ENCODE peak calls at places on chromosomes 5 and 9, in six cellular contexts. N is CD8-positive, alpha-beta memory T cell; J is lung microvascular endothelial cell; R is OCI-M1; Z is neuronal stem cell; C is KG1. W is an unnamed sample.

GRCh38 chr5:122500245-122501086 is 188.4 kb downstream of the SNCAIP start:
- DNase-seq in C (no peak), J (peak), N (no peak), Z (peak), R (peak), W (no peak)

GRCh38 chr5:92962752-92963151 is 618.3 kb downstream of the NR2F1-AS1 start:
- DNase-seq in Z (no peak), N (no peak), C (no peak), J (no peak), R (no peak), W (no peak)

GRCh38 chr9:124623966-124624734 is 117.0 kb upstream of the NR5A1 start:
- DNase-seq in J (no peak), C (no peak), N (no peak), Z (no peak), R (no peak), W (no peak)

GRCh38 chr5:178116406-178116885 is 3.1 kb downstream of the N4BP3 start:
- DNase-seq in C (no peak), J (peak), Z (no peak), N (peak), R (peak), W (peak)

GRCh38 chr5:125249400-125249799 is 503.0 kb upstream of the ZNF608 start:
- DNase-seq in C (no peak), J (no peak), N (no peak), R (no peak), Z (no peak), W (no peak)

GRCh38 chr9:16817002-16817401 is 53.5 kb downstream of the BNC2 start:
- DNase-seq in R (no peak), N (no peak), C (no peak), J (no peak), Z (no peak), W (no peak)

GRCh38 chr9:87464110-87464991 is 33.3 kb upstream of the DAPK1 start:
- DNase-seq in R (no peak), C (no peak), N (no peak), Z (no peak), J (peak), W (no peak)

GRCh38 chr9:94872921-94873511 is 146.5 kb downstream of the AOPEP start:
- DNase-seq in C (no peak), J (peak), R (no peak), N (no peak), Z (no peak), W (no peak)

GRCh38 chr5:54718647-54719046 is 201.1 kb downstream of the SNX18 start:
- DNase-seq in Z (no peak), R (no peak), J (no peak), C (no peak), N (no peak), W (no peak)